ENCODE peak calls at places on chromosome 18, in four cellular contexts. H is K562, K is H1, I is SK-N-SH. T is an unnamed sample.

GRCh38 chr18:39635966-39636365 is 2070.4 kb upstream of the CELF4 start:
- DNase-seq in H (no peak), K (no peak), I (no peak), T (no peak)

GRCh38 chr18:66752733-66753132 is 148.8 kb upstream of the CDH19 start:
- DNase-seq in H (no peak), K (no peak), I (no peak), T (no peak)

GRCh38 chr18:61503688-61504087 is 170.5 kb downstream of the CDH20 start:
- DNase-seq in H (no peak), K (no peak), I (no peak), T (no peak)

GRCh38 chr18:77059294-77059916 is 73.2 kb downstream of the MBP start:
- DNase-seq in H (peak), K (no peak), I (peak), T (no peak)

GRCh38 chr18:37453754-37454153 is 111.8 kb downstream of the CELF4 start:
- DNase-seq in H (no peak), K (no peak), I (no peak), T (no peak)

GRCh38 chr18:59724116-59724515 is 26.9 kb upstream of the CCBE1 start:
- DNase-seq in H (no peak), K (no peak), I (no peak), T (no peak)

GRCh38 chr18:39840406-39840805 is 2114.6 kb upstream of the PIK3C3 start:
- DNase-seq in H (no peak), K (no peak), I (no peak), T (no peak)

GRCh38 chr18:70431203-70431624 is 142.4 kb downstream of the SOCS6 start:
- DNase-seq in H (no peak), K (no peak), I (no peak), T (no peak)

GRCh38 chr18:39752351-39752750 is 2186.8 kb upstream of the CELF4 start:
- DNase-seq in H (no peak), K (no peak), I (no peak), T (no peak)

GRCh38 chr18:8908792-8909510 is 193.5 kb upstream of the NDUFV2 start:
- DNase-seq in H (no peak), K (no peak), I (no peak), T (no peak)

GRCh38 chr18:9716780-9717563 is 8.9 kb downstream of the RAB31 start:
- DNase-seq in H (no peak), K (no peak), I (no peak), T (peak)

GRCh38 chr18:21826196-21826595 is 85.6 kb downstream of the MIB1 start:
- DNase-seq in H (no peak), K (no peak), I (no peak), T (no peak)

GRCh38 chr18:23226930-23227728 is 91.8 kb downstream of the CABLES1 start:
- DNase-seq in H (no peak), K (no peak), I (no peak), T (no peak)

GRCh38 chr18:21740724-21741510 is at the start of gene MIB1:
- DNase-seq in H (peak), K (no peak), I (peak), T (peak)

GRCh38 chr18:2856499-2856898 is 9.7 kb downstream of the EMILIN2 start:
- DNase-seq in H (no peak), K (no peak), I (no peak), T (no peak)

GRCh38 chr18:65439184-65439583 is 311.6 kb upstream of the CDH7 start:
- DNase-seq in H (no peak), K (no peak), I (peak), T (no peak)

GRCh38 chr18:46336278-46337205 is 232.4 kb downstream of the HAUS1 start:
- DNase-seq in H (no peak), K (no peak), I (peak), T (no peak)

GRCh38 chr18:13909141-13909540 is 6.2 kb downstream of the MC2R start:
- DNase-seq in H (no peak), K (no peak), I (no peak), T (no peak)

GRCh38 chr18:59988098-59988706 is 88.4 kb downstream of the PMAIP1 start:
- DNase-seq in H (peak), K (no peak), I (peak), T (no peak)

GRCh38 chr18:9614401-9615279 is at the start of gene PPP4R1:
- DNase-seq in H (peak), K (peak), I (peak), T (peak)

GRCh38 chr18:9869713-9870430 is 15.9 kb upstream of the TXNDC2 start:
- DNase-seq in H (peak), K (no peak), I (peak), T (peak)

GRCh38 chr18:76573325-76574025 is 78.4 kb upstream of the ZNF516 start:
- DNase-seq in H (no peak), K (no peak), I (no peak), T (no peak)

GRCh38 chr18:48057018-48057417 is 126.6 kb upstream of the SMAD2 start:
- DNase-seq in H (no peak), K (no peak), I (no peak), T (no peak)

GRCh38 chr18:9739516-9739915 is 31.4 kb downstream of the RAB31 start:
- DNase-seq in H (no peak), K (no peak), I (no peak), T (no peak)

GRCh38 chr18:69785466-69785865 is 162.2 kb downstream of the CD226 start:
- DNase-seq in H (no peak), K (no peak), I (no peak), T (no peak)

GRCh38 chr18:59900222-59901128 is 679 bp downstream of the PMAIP1 start:
- DNase-seq in H (peak), K (no peak), I (peak), T (no peak)

GRCh38 chr18:69819460-69819859 is 128.2 kb downstream of the CD226 start:
- DNase-seq in H (no peak), K (no peak), I (no peak), T (no peak)

GRCh38 chr18:29560270-29560669 is 1383.3 kb upstream of the CDH2 start:
- DNase-seq in H (no peak), K (no peak), I (no peak), T (no peak)

GRCh38 chr18:48345596-48345995 is 63.6 kb downstream of the ZBTB7C start:
- DNase-seq in H (no peak), K (no peak), I (no peak), T (no peak)

GRCh38 chr18:62396381-62396780 is 71.3 kb downstream of the TNFRSF11A start:
- DNase-seq in H (no peak), K (no peak), I (no peak), T (no peak)

GRCh38 chr18:8724452-8724851 is 19.1 kb downstream of the MTCL1 start:
- DNase-seq in H (no peak), K (no peak), I (no peak), T (no peak)

GRCh38 chr18:26416652-26417150 is 131.7 kb downstream of the KCTD1 start:
- DNase-seq in H (no peak), K (no peak), I (no peak), T (no peak)

GRCh38 chr18:23228102-23229051 is 93.1 kb downstream of the CABLES1 start:
- DNase-seq in H (no peak), K (no peak), I (no peak), T (no peak)

GRCh38 chr18:34055227-34055626 is 169.5 kb downstream of the NOL4 start:
- DNase-seq in H (no peak), K (no peak), I (no peak), T (no peak)
- TF ChIP-seq TAF1 in H (no peak), K (no peak), I (no peak), T (no peak)

GRCh38 chr18:44896817-44897216 is 216.1 kb downstream of the SETBP1 start:
- DNase-seq in H (no peak), K (no peak), I (no peak), T (no peak)
- TF ChIP-seq TAF1 in H (no peak), K (no peak), I (no peak), T (no peak)

GRCh38 chr18:35991696-35992095 is 19.2 kb downstream of the RMP24 start:
- DNase-seq in H (no peak), K (no peak), I (no peak), T (no peak)
- TF ChIP-seq TAF1 in H (no peak), K (no peak), I (no peak), T (no peak)

GRCh38 chr18:74498712-74499629 is 2.8 kb downstream of the CNDP2 start:
- DNase-seq in H (peak), K (no peak), I (no peak), T (no peak)
- TF ChIP-seq TAF1 in H (no peak), K (no peak), I (no peak), T (peak)

GRCh38 chr18:49672853-49673252 is 111.0 kb downstream of the LIPG start:
- DNase-seq in H (no peak), K (no peak), I (no peak), T (no peak)

GRCh38 chr18:49669403-49669802 is 107.5 kb downstream of the LIPG start:
- DNase-seq in H (no peak), K (no peak), I (no peak), T (no peak)

GRCh38 chr18:49666045-49666444 is 104.2 kb downstream of the LIPG start:
- DNase-seq in H (no peak), K (no peak), I (peak), T (no peak)

GRCh38 chr18:49667462-49667861 is 105.6 kb downstream of the LIPG start:
- DNase-seq in H (no peak), K (no peak), I (no peak), T (no peak)

GRCh38 chr18:49668583-49669290 is 106.9 kb downstream of the LIPG start:
- DNase-seq in H (no peak), K (no peak), I (no peak), T (no peak)
- TF ChIP-seq TAF1 in H (no peak), K (no peak), I (no peak), T (no peak)

GRCh38 chr18:55385770-55386169 is 202.2 kb downstream of the TCF4 start:
- DNase-seq in H (no peak), K (no peak), I (no peak), T (no peak)

GRCh38 chr18:55386545-55386944 is 201.4 kb downstream of the TCF4 start:
- DNase-seq in H (peak), K (no peak), I (peak), T (no peak)

GRCh38 chr18:55384115-55384514 is 203.9 kb downstream of the TCF4 start:
- DNase-seq in H (no peak), K (no peak), I (no peak), T (no peak)

GRCh38 chr18:55382277-55382805 is 205.7 kb downstream of the TCF4 start:
- DNase-seq in H (no peak), K (no peak), I (no peak), T (no peak)

DNA sequence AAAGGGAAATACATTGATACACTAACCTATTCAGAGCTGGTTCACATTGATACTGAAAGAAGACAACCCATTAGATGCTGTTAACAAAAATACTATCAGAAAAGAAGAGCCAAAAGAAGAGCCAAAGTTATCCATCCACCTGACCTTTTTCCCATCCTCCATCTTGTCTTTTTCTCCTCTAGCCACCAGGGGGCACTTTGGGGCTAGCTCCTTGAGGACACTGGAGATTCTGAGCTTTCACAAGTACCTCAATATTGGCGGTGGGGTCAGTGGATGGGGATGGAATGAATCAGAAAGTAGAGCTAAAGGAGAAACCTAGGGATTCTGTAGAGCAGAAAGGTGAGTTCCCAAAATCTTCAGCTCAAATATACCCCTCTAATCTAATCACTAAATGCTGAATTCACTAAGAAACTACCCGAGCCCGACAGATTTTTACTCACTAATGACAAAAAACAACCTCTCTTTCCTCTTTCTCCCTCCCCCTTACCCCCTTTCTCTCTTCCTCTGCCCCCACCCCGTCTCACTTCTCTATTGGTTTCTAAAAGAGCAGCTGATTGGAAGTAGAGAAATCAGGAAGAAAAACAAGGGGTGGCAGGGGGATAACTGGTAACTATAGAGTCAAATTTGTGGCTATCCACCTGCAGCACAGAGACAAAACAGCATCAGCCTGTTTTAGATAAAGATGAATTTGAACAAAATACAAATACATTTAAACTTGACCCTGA is 203.3 kb downstream of the TCF4 start:
- DNase-seq in H (peak), K (peak), I (peak), T (no peak)
- TF ChIP-seq TAF1 in H (no peak), K (no peak), I (no peak), T (no peak)